ENCODE peak calls at places on chromosomes 1 and 21, in ten cellular contexts. A is stimulated activated CD4-positive, alpha-beta T cell treated with anti-CD3 and anti-CD28 coated beads, Interleukin-1b, Interleukin-23, amount 100 ng/mL, for 1 hour; G is left colon; Z is H7; W is ovary; X is stimulated activated CD8-positive, alpha-beta memory T cell treated with anti-CD3 and anti-CD28 coated beads, Interleukin-15, amount 100 ng/mL, for 24 hours; D is Peyer's patch; Q is hypothalamus; M is NCI-H748 treated with DMSO at 0.1 percent for 48 hours; C is iris pigment epithelial cell. S is an unnamed sample.

GRCh38 chr1:202765726-202766125 is 42.5 kb downstream of the KDM5B start:
- DNase-seq in D (no peak), G (no peak), C (peak), Q (no peak), X (no peak), M (no peak), Z (no peak), W (no peak), A (no peak), S (no peak)

GRCh38 chr21:42671778-42672593 is 18.6 kb downstream of the PDE9A start:
- DNase-seq in D (no peak), Q (no peak), W (no peak), G (no peak), M (peak), C (peak), X (no peak), A (no peak), Z (no peak), S (no peak)

GRCh38 chr1:208000001-208000400 is 89.1 kb upstream of the CD34 start:
- DNase-seq in W (no peak), D (no peak), Z (no peak), C (no peak), X (no peak), G (no peak), M (no peak), A (no peak), Q (no peak), S (no peak)

GRCh38 chr1:6603851-6604558 is 1.3 kb upstream of the KLHL21 start:
- DNase-seq in C (peak), A (no peak), G (peak), Q (no peak), X (no peak), D (peak), W (peak), Z (peak), M (no peak), S (no peak)

GRCh38 chr1:58785424-58786058 is 1.7 kb upstream of the JUN start:
- DNase-seq in W (no peak), X (no peak), Q (no peak), G (peak), Z (peak), C (peak), M (peak), D (peak), A (no peak), S (peak)

GRCh38 chr1:77511440-77511840 is 171.0 kb downstream of the ZZZ3 start:
- DNase-seq in A (no peak), M (no peak), Q (no peak), C (peak), Z (no peak), W (no peak), D (no peak), X (no peak), G (no peak), S (no peak)

GRCh38 chr1:179814513-179814838 is 63.1 kb downstream of the TOR1AIP2 start:
- DNase-seq in G (peak), C (no peak), M (no peak), Z (peak), X (no peak), A (no peak), Q (no peak), D (no peak), W (no peak), S (no peak)

GRCh38 chr1:91730781-91731732 is 154.9 kb downstream of the TGFBR3 start:
- DNase-seq in Q (no peak), W (no peak), M (no peak), A (no peak), X (no peak), Z (no peak), G (peak), C (peak), D (no peak), S (no peak)

GRCh38 chr1:206705744-206706297 is 21.1 kb downstream of the MAPKAPK2 start:
- DNase-seq in C (no peak), G (no peak), W (no peak), M (no peak), X (no peak), A (no peak), Q (no peak), Z (no peak), D (no peak), S (no peak)

GRCh38 chr21:42865361-42866160 is 13.8 kb downstream of the WDR4 start:
- DNase-seq in Z (peak), W (peak), X (no peak), A (no peak), M (no peak), D (no peak), G (no peak), C (no peak), Q (no peak), S (no peak)